ENCODE peak calls at places on chromosomes 13 and 19, in seven cellular contexts. O is lower lobe of right lung, K is cardiac muscle cell, L is lung, D is spleen, Z is bronchial epithelial cell, W is brain microvascular endothelial cell. G is an unnamed sample.

GRCh38 chr19:54674021-54674617 is 11.3 kb downstream of the LILRB4 start:
- DNase-seq in W (no peak), D (no peak), Z (peak; percentile 30), L (no peak), K (peak; percentile 40), O (no peak), G (peak; percentile 61)

GRCh38 chr13:46206138-46206537 is 5.6 kb upstream of the LRRC63 start:
- DNase-seq in O (no peak), K (no peak), W (no peak), L (no peak), D (no peak), Z (no peak), G (no peak)

GRCh38 chr19:38047048-38047435 is 140.0 kb downstream of the SIPA1L3 start:
- DNase-seq in Z (no peak), K (no peak), L (no peak), O (no peak), W (no peak), D (no peak), G (no peak)

GRCh38 chr19:15439821-15440641 is 9.7 kb downstream of the WIZ start:
- DNase-seq in D (no peak), L (no peak), W (no peak), K (no peak), O (no peak), Z (no peak), G (no peak)

GRCh38 chr13:91212229-91212628 is 135.3 kb upstream of the MIR17HG start:
- DNase-seq in W (no peak), O (no peak), D (no peak), L (no peak), Z (no peak), K (no peak), G (no peak)

GRCh38 chr19:10553943-10554381 is 10.3 kb downstream of the ATG4D start:
- DNase-seq in K (no peak), Z (peak; percentile 88), D (peak; percentile 92), O (no peak), W (no peak), L (no peak), G (no peak)

GRCh38 chr19:44176590-44176989 is 11.7 kb downstream of the ZNF226 start:
- DNase-seq in D (no peak), O (no peak), K (no peak), Z (no peak), W (no peak), L (no peak), G (no peak)

GRCh38 chr19:46015080-46015960 is 7.5 kb downstream of the PGLYRP1 start:
- DNase-seq in L (peak; percentile 86), W (no peak), O (peak; percentile 91), Z (peak; percentile 58), K (peak; percentile 46), D (peak; percentile 91), G (peak; percentile 74)

GRCh38 chr19:403221-404036 is 5.5 kb downstream of the C2CD4C start:
- DNase-seq in K (no peak), L (no peak), O (no peak), W (no peak), Z (no peak), D (peak; percentile 45), G (no peak)

GRCh38 chr13:27918041-27918917 is 1.5 kb upstream of the PDX1 start:
- DNase-seq in Z (no peak), K (no peak), L (no peak), W (no peak), O (no peak), D (no peak), G (no peak)

GRCh38 chr19:38035515-38036495 is 128.8 kb downstream of the SIPA1L3 start:
- DNase-seq in Z (no peak), K (peak; percentile 38), O (no peak), D (no peak), W (peak; percentile 56), L (no peak), G (no peak)

GRCh38 chr19:658916-659839 is 3.8 kb downstream of the RNF126 start:
- DNase-seq in L (no peak), Z (peak; percentile 94), O (no peak), D (peak; percentile 88), K (peak; percentile 29), W (peak; percentile 35), G (no peak)

GRCh38 chr19:37303591-37304171 is 67.2 kb upstream of the ZNF527 start:
- DNase-seq in W (no peak), D (no peak), L (no peak), Z (no peak), K (no peak), O (no peak), G (no peak)

GRCh38 chr13:22227895-22228294 is 557.0 kb downstream of the FGF9 start:
- DNase-seq in O (no peak), Z (no peak), K (no peak), L (no peak), D (no peak), W (no peak), G (no peak)

GRCh38 chr13:27474751-27475268 is 24.4 kb upstream of the MTIF3 start:
- DNase-seq in K (no peak), D (no peak), L (no peak), Z (no peak), W (no peak), O (no peak), G (no peak)

GRCh38 chr19:17348700-17349099 is 11.3 kb downstream of the GTPBP3 start:
- DNase-seq in O (no peak), D (peak; percentile 85), L (peak; percentile 51), K (peak; percentile 80), Z (peak; percentile 15), W (peak; percentile 37), G (peak; percentile 88)

GRCh38 chr13:85638265-85638664 is 161.0 kb downstream of the SLITRK6 start:
- DNase-seq in K (no peak), L (no peak), W (no peak), Z (no peak), O (no peak), D (peak; percentile 42), G (no peak)

GRCh38 chr13:111046590-111047141 is 68.4 kb upstream of the ARHGEF7 start:
- DNase-seq in Z (no peak), D (no peak), L (peak; percentile 28), W (peak; percentile 59), O (no peak), K (peak; percentile 34), G (no peak)

GRCh38 chr13:105979131-105979530 is 556.3 kb downstream of the EFNB2 start:
- DNase-seq in K (no peak), L (no peak), O (no peak), W (no peak), Z (peak; percentile 95), D (no peak), G (no peak)

GRCh38 chr13:80245162-80245733 is 95.7 kb downstream of the SPRY2 start:
- DNase-seq in W (no peak), K (no peak), Z (no peak), L (no peak), D (no peak), O (no peak), G (peak; percentile 89)

GRCh38 chr13:38046049-38046376 is 176.4 kb upstream of the TRPC4 start:
- DNase-seq in O (no peak), L (no peak), D (no peak), K (no peak), Z (no peak), W (no peak), G (no peak)

GRCh38 chr13:38042771-38043170 is 173.2 kb upstream of the TRPC4 start:
- DNase-seq in D (no peak), W (peak; percentile 13), Z (no peak), O (no peak), L (no peak), K (peak; percentile 25), G (peak; percentile 55)

GRCh38 chr13:38044067-38044466 is 174.5 kb upstream of the TRPC4 start:
- DNase-seq in W (no peak), Z (no peak), L (no peak), O (no peak), K (no peak), D (no peak), G (no peak)

GRCh38 chr13:38045278-38046048 is 175.9 kb upstream of the TRPC4 start:
- DNase-seq in K (peak; percentile 70), L (no peak), D (no peak), W (peak; percentile 41), Z (peak; percentile 37), O (no peak), G (peak; percentile 88)
- TF ChIP-seq CTCF in K (peak; percentile 70), L (no peak), D (no peak), W (peak; percentile 85), Z (peak; percentile 76), O (no peak), G (peak; percentile 85)

GRCh38 chr19:5231857-5232503 is 108.6 kb downstream of the PTPRS start:
- DNase-seq in D (no peak), K (peak; percentile 38), O (no peak), W (no peak), L (no peak), Z (no peak), G (peak; percentile 35)
- H3K27me3 ChIP-seq in D (peaks cover 22% of the 10 kb centered on the region), K (no peaks in the 10 kb centered on the region), O (no peaks in the 10 kb centered on the region), W (no peaks in the 10 kb centered on the region), L (no peaks in the 10 kb centered on the region), Z (no peaks in the 10 kb centered on the region), G (no peaks in the 10 kb centered on the region)

DNA sequence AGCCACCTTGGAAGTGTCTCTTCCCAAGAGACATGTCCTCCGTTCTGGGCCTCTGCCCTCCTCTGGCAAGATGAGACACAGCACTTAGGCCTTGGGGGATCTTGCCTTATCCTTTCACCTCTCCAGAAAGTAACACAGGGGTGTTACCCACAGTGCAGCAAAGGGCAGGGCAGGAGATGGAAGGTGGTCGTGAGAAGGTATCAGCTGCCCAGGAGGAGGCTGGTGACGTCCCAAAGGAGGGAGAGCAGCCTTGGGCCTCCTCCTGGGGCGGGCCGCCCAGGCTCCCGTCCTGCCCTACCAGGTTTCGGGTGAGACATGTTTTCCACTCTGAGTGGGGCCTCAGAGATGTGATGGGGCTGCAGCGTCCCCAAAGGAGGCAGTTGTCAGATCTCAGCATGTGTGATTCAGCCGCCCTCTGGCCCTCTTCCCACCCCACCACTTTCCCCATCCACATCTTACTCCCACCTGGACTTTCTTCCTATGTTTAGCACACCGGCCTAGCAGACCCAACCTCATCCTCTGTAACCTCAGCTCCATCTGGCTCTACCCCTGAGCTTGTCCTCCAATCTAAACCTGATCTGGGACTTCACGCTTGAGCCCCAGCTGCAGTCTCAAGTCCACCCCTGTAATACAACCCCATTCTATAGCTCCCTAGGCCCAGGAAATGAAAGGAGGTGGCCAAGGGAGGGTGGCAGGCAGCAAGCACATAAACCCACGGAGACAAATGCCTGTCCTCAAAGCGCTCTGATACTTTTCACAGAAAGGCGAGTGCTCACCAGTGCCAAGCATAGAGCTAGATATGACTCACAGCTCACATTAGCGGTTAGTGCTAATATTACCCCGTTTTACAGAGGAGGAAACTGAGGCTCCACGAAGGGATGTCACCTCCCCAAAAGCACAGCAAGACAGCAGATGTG is 9.3 kb downstream of the POU2F2 start:
- DNase-seq in K (no peak), O (no peak), Z (no peak), W (no peak), D (no peak), L (no peak), G (no peak)
- TF ChIP-seq CTCF in K (no peak), O (no peak), Z (no peak), W (peak; percentile 32), D (no peak), L (no peak), G (no peak)

DNA sequence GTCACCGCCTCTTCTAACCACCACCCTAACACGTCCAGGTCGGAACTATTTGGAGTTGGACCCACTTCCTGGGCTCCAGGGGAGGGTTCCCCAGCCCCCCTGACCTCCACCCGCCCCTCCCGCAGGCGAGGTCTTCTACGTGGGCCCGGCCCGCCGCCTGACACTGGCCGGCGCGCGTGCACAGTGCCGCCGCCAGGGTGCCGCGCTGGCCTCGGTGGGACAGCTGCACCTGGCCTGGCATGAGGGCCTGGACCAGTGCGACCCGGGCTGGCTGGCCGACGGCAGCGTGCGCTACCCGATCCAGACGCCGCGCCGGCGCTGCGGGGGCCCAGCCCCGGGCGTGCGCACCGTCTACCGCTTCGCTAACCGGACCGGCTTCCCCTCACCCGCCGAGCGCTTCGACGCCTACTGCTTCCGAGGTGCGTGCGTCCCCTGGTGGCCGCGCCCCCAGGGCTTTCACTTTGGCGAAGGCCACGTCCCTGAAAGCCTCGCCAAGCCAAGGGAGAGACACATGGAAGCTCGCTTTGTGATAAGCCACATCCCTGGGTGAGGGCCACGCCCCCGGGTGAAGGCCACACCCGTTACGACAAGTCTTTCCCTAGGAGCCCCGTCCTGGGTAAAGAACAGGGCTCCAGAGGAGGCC is 13.2 kb downstream of the NCAN start:
- DNase-seq in W (peak; percentile 45), K (peak; percentile 70), Z (peak; percentile 45), L (peak; percentile 71), O (peak; percentile 87), D (peak; percentile 94), G (peak; percentile 90)
- H3K27me3 ChIP-seq in W (peaks cover 5% of the 10 kb centered on the region), K (peaks cover 26% of the 10 kb centered on the region), Z (no peaks in the 10 kb centered on the region), L (peaks cover 12% of the 10 kb centered on the region), O (peaks cover 45% of the 10 kb centered on the region), D (peaks cover 72% of the 10 kb centered on the region), G (peaks cover 27% of the 10 kb centered on the region)

G was measured in A673.